ENCODE peak calls at places on chromosomes 1 and 21, in nine cellular contexts. F, H, K, R, W, O, Y, C and M are unnamed samples.

GRCh38 chr21:41758550-41758949 is 8.3 kb downstream of the RIPK4 start:
- DNase-seq in F (peak), H (no peak), K (no peak), R (no peak), W (no peak), O (no peak), Y (peak), C (no peak), M (no peak)

GRCh38 chr1:51313961-51314777 is 16.2 kb downstream of the TTC39A start:
- DNase-seq in F (peak), H (no peak), K (peak), R (no peak), W (peak), O (peak), Y (no peak), C (no peak), M (no peak)

GRCh38 chr1:186536272-186536905 is 75.5 kb upstream of the PDC start:
- DNase-seq in F (no peak), H (no peak), K (peak), R (no peak), W (no peak), O (no peak), Y (no peak), C (no peak), M (no peak)

GRCh38 chr1:88433556-88433955 is 250.5 kb upstream of the PKN2 start:
- DNase-seq in F (no peak), H (no peak), K (no peak), R (no peak), W (no peak), O (no peak), Y (no peak), C (no peak), M (no peak)

GRCh38 chr1:204618148-204618760 is 67.3 kb downstream of the LRRN2 start:
- DNase-seq in F (no peak), H (no peak), K (no peak), R (no peak), W (no peak), O (no peak), Y (no peak), C (no peak), M (no peak)

GRCh38 chr21:26846036-26846931 is 1.1 kb upstream of the ADAMTS1 start:
- DNase-seq in F (peak), H (peak), K (no peak), R (peak), W (peak), O (peak), Y (no peak), C (peak), M (peak)

GRCh38 chr1:41919131-41919530 is 409 bp upstream of the HIVEP3 start:
- DNase-seq in F (no peak), H (no peak), K (no peak), R (no peak), W (no peak), O (no peak), Y (no peak), C (no peak), M (no peak)

GRCh38 chr1:106926748-106927582 is 129.5 kb upstream of the PRMT6 start:
- DNase-seq in F (no peak), H (no peak), K (no peak), R (no peak), W (no peak), O (no peak), Y (no peak), C (no peak), M (no peak)

GRCh38 chr1:247110627-247111258 is 6.6 kb upstream of the ZNF669 start:
- DNase-seq in F (no peak), H (no peak), K (peak), R (peak), W (no peak), O (no peak), Y (no peak), C (no peak), M (no peak)

GRCh38 chr1:158999301-159000069 is 10.2 kb upstream of the IFI16 start:
- DNase-seq in F (peak), H (peak), K (no peak), R (peak), W (peak), O (peak), Y (no peak), C (peak), M (peak)

GRCh38 chr1:219669556-219669955 is 56.7 kb upstream of the ZC3H11B start:
- DNase-seq in F (no peak), H (no peak), K (no peak), R (no peak), W (no peak), O (no peak), Y (no peak), C (no peak), M (no peak)

GRCh38 chr1:18607289-18607760 is 23.3 kb upstream of the PAX7 start:
- DNase-seq in F (no peak), H (no peak), K (no peak), R (no peak), W (no peak), O (no peak), Y (no peak), C (no peak), M (no peak)

GRCh38 chr21:38486221-38486620 is 12.1 kb downstream of the ERG start:
- DNase-seq in F (peak), H (no peak), K (no peak), R (no peak), W (no peak), O (no peak), Y (no peak), C (no peak), M (no peak)

GRCh38 chr1:102858695-102859094 is 249.6 kb downstream of the COL11A1 start:
- DNase-seq in F (no peak), H (no peak), K (no peak), R (no peak), W (no peak), O (no peak), Y (no peak), C (no peak), M (no peak)

GRCh38 chr21:34700605-34701004 is 31.8 kb downstream of the CLIC6 start:
- DNase-seq in F (no peak), H (no peak), K (no peak), R (no peak), W (no peak), O (no peak), Y (no peak), C (no peak), M (no peak)

GRCh38 chr1:243507001-243507671 is 251.3 kb downstream of the SDCCAG8 start:
- DNase-seq in F (no peak), H (no peak), K (peak), R (no peak), W (no peak), O (no peak), Y (no peak), C (no peak), M (no peak)

GRCh38 chr21:32593690-32594089 is 8.4 kb upstream of the TCP10L start:
- DNase-seq in F (no peak), H (no peak), K (no peak), R (no peak), W (no peak), O (no peak), Y (no peak), C (no peak), M (no peak)

GRCh38 chr1:100543640-100544039 is 5.7 kb downstream of the GPR88 start:
- DNase-seq in F (peak), H (no peak), K (peak), R (no peak), W (no peak), O (peak), Y (peak), C (no peak), M (no peak)

GRCh38 chr1:167360120-167360519 is 139.4 kb downstream of the POU2F1 start:
- DNase-seq in F (no peak), H (no peak), K (no peak), R (no peak), W (no peak), O (no peak), Y (no peak), C (no peak), M (no peak)

GRCh38 chr1:183652547-183653467 is at the start of gene APOBEC4:
- DNase-seq in F (no peak), H (no peak), K (no peak), R (no peak), W (no peak), O (peak), Y (no peak), C (no peak), M (no peak)

GRCh38 chr1:76336951-76337371 is 262.4 kb downstream of the ST6GALNAC3 start:
- DNase-seq in F (no peak), H (peak), K (no peak), R (peak), W (no peak), O (peak), Y (no peak), C (peak), M (no peak)

GRCh38 chr21:39094087-39094785 is 89.0 kb downstream of the PSMG1 start:
- DNase-seq in F (no peak), H (no peak), K (peak), R (no peak), W (no peak), O (peak), Y (no peak), C (no peak), M (no peak)

GRCh38 chr1:64348887-64349648 is 120.9 kb upstream of the CACHD1 start:
- DNase-seq in F (no peak), H (no peak), K (no peak), R (no peak), W (no peak), O (no peak), Y (no peak), C (no peak), M (no peak)

GRCh38 chr1:31111290-31111951 is 45.9 kb upstream of the PUM1 start:
- DNase-seq in F (peak), H (peak), K (peak), R (peak), W (peak), O (peak), Y (no peak), C (no peak), M (peak)

GRCh38 chr21:43318841-43319781 is 107.8 kb downstream of the SIK1 start:
- DNase-seq in F (peak), H (peak), K (peak), R (peak), W (no peak), O (peak), Y (no peak), C (no peak), M (no peak)

GRCh38 chr1:208534604-208534907 is 290.4 kb upstream of the PLXNA2 start:
- DNase-seq in F (no peak), H (no peak), K (no peak), R (no peak), W (no peak), O (no peak), Y (no peak), C (no peak), M (no peak)

GRCh38 chr1:50110656-50111055 is 1.9 kb downstream of the ELAVL4 start:
- DNase-seq in F (no peak), H (no peak), K (no peak), R (no peak), W (no peak), O (peak), Y (no peak), C (no peak), M (no peak)
- H3K4me3 ChIP-seq in F (no peak), H (no peak), K (no peak), R (no peak), W (no peak), O (no peak), Y (no peak), C (no peak), M (no peak)

GRCh38 chr1:248860007-248860406 is 1.1 kb upstream of the ZNF692 start:
- DNase-seq in F (no peak), H (no peak), K (peak), R (no peak), W (no peak), O (no peak), Y (no peak), C (no peak), M (no peak)

GRCh38 chr1:248861621-248862020 is 2.7 kb upstream of the ZNF692 start:
- DNase-seq in F (no peak), H (no peak), K (no peak), R (no peak), W (no peak), O (no peak), Y (no peak), C (no peak), M (no peak)

GRCh38 chr1:248858891-248859889 is at the start of gene ZNF692:
- DNase-seq in F (peak), H (peak), K (peak), R (peak), W (peak), O (peak), Y (peak), C (peak), M (peak)

GRCh38 chr1:248862695-248863010 is 3.8 kb upstream of the ZNF692 start:
- DNase-seq in F (no peak), H (no peak), K (peak), R (no peak), W (no peak), O (no peak), Y (no peak), C (no peak), M (no peak)

DNA sequence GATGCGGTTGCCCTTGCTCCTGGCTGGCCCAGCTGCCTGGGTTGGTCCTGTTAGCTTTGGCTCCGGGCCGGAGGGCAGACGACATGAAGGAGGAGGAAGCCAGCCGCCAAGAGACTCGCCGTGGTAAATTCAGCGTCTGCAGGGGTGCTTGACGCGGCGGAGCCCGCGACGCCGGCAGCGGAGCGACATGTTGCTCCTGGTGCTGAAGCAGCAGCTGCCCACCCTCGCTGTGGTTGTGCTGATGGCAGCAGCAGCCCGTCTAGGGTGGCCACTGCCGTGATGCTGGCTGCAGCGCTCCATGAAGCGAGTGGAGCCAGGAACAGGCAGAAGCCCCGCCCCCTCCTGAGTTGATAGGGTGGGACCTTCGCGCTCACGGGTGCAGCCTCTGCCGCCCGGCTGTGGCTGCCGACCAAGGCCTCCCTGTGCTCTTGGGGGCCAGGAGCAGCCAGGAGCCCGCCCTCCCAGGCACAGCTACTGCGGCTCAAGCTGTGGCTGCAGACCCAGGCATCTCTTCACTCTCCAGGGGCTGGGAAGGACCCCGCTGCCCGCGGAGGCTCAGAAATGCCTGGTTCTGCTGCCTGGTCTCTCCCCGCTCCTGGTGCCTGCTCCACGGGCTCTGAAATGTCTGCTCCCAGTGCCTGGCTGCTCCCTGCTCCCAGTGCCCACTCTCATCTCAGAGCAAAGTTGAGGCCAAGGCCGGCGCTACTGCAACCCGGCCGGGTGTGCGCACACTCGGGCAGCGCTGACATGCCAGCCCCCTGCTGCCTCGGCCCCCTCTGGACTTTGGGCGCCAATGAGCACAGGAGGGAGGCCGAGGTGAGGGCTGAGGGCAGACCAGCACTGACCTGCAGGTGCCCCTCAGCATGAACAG is 4.4 kb upstream of the ZNF692 start:
- DNase-seq in F (peak), H (peak), K (peak), R (peak), W (peak), O (peak), Y (no peak), C (peak), M (peak)
- TF ChIP-seq POLR2A in F (peak), H (peak), K (peak), R (peak), W (peak), O (peak), Y (no peak), C (no peak), M (peak)

DNA sequence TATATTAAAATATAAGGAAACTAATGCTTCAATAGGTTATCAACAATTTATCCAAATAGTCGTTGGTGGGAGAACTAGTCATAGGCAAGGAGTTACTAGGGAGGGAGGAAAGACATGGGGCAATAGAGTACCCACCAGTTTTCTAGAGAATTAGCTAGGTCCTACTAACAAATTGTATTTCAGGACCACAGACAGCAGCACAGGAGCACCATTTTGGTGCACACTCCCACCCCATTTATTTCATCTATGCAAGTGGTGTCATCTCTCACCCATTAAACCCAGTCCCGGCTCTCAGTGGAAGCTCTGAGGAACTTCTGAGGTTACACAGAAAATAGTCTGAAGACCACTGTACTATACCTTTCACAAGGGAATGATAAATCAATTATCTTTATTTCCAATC is 89.0 kb upstream of the BCAR3 start:
- DNase-seq in F (no peak), H (no peak), K (peak), R (no peak), W (no peak), O (no peak), Y (no peak), C (no peak), M (no peak)
- H3K4me3 ChIP-seq in F (no peak), H (no peak), K (no peak), R (no peak), W (no peak), O (no peak), Y (no peak), C (no peak), M (no peak)

GRCh38 chr1:156246762-156247459 is 945 bp downstream of the PAQR6 start:
- DNase-seq in F (no peak), H (no peak), K (no peak), R (no peak), W (no peak), O (no peak), Y (no peak), C (no peak), M (no peak)
- TF ChIP-seq POLR2A in F (no peak), H (no peak), K (no peak), R (peak), W (no peak), O (no peak), Y (no peak), C (no peak), M (no peak)

DNA sequence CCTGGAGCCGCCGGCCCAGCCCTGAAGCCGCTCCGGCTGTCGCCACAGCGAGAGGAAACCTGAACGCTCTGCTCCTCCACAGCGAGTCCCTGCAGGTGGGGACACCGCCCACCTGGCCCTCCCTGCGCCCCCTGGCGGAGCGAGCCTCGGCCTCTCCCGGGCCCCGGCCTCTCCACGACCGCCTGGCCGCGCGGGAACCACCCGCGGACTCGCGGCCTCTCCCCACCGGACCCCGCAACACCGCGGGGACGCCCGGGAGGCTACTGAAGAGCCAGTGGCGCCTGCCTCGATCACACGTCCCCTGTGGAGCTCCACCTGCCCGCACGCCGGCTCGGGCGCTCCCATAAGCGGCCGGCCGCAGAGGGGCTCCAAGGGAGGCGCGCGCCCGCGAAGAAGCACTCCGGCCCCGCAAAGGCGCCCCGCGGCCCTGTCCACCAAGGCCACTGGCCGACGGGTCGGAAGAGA is 109.6 kb downstream of the KCNN3 start:
- DNase-seq in F (peak), H (peak), K (peak), R (peak), W (peak), O (peak), Y (peak), C (peak), M (peak)
- H3K4me3 ChIP-seq in F (peak), H (peak), K (no peak), R (peak), W (peak), O (no peak), Y (peak), C (peak), M (peak)

GRCh38 chr1:145978860-145979745 is 14.6 kb downstream of the POLR3GL start:
- DNase-seq in F (peak), H (peak), K (peak), R (peak), W (peak), O (peak), Y (peak), C (peak), M (peak)

GRCh38 chr1:145978477-145978859 is 14.0 kb downstream of the POLR3GL start:
- DNase-seq in F (no peak), H (no peak), K (no peak), R (no peak), W (no peak), O (no peak), Y (no peak), C (no peak), M (no peak)

GRCh38 chr1:145977486-145978476 is 13.3 kb downstream of the POLR3GL start:
- DNase-seq in F (peak), H (peak), K (peak), R (peak), W (peak), O (peak), Y (peak), C (peak), M (peak)

GRCh38 chr1:145981299-145981600 is 15.1 kb downstream of the TXNIP start:
- DNase-seq in F (no peak), H (no peak), K (no peak), R (no peak), W (no peak), O (no peak), Y (no peak), C (no peak), M (no peak)

DNA sequence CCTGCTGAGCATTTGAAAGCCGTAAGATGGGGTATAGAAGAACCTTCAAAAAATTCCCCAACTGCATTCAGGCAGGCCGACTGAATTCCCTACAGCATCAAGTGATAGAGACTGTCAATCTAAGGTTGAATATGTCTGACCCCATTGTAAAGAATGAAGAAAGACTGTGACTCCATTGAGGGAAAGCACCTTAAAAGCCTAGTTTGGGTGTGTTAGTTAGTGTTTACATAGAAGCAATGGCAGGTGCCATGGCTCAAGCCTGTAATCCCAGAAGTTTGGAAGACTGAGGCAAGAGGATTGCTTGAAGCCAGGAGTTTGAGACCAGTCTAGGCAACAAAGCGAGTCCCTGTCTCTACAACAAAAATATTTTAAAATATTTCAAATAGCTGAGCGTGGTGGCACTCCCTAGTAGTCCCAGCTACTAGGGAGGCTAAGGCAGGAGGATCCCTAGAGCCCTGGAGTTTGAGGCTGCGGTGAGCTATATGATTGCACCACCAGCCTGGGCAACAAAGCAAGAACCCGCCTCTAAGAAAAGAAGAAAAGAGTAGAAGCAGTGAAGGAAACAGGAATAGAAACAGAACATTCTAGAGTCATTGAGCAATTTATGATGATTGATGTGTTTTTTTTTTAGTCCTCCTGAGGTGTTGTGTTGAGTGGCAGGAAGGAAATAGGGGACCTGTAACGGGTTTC is 15.4 kb downstream of the POLR3GL start:
- DNase-seq in F (no peak), H (no peak), K (peak), R (no peak), W (no peak), O (no peak), Y (no peak), C (no peak), M (no peak)
- TF ChIP-seq POLR2A in F (no peak), H (no peak), K (no peak), R (no peak), W (no peak), O (no peak), Y (no peak), C (no peak), M (no peak)